ENCODE peak calls at places on chromosome X, in four cellular contexts. J is lung, M is pancreas, C is esophagus muscularis mucosa. L is an unnamed sample.

GRCh38 chrX:112761239-112762207 is 79.1 kb downstream of the AMOT start:
- DNase-seq in J (no peak), M (no peak), C (no peak), L (no peak)

GRCh38 chrX:135625995-135626394 is 87.4 kb upstream of the CT45A1 start:
- DNase-seq in J (no peak), M (no peak), C (no peak), L (no peak)

GRCh38 chrX:26649534-26649933 is 433.6 kb downstream of the MAGEB5 start:
- DNase-seq in J (no peak), M (no peak), C (no peak), L (no peak)

GRCh38 chrX:22742174-22742573 is 257.6 kb upstream of the DDX53 start:
- DNase-seq in J (no peak), M (no peak), C (no peak), L (no peak)

GRCh38 chrX:120426599-120426998 is 42.5 kb downstream of the LAMP2 start:
- DNase-seq in J (no peak), M (no peak), C (no peak), L (no peak)

GRCh38 chrX:108177321-108177990 is 85.9 kb downstream of the ATG4A start:
- DNase-seq in J (no peak), M (no peak), C (no peak), L (no peak)

GRCh38 chrX:68826113-68826980 is 2.5 kb upstream of the EFNB1 start:
- DNase-seq in J (peak), M (no peak), C (peak), L (no peak)

GRCh38 chrX:73390628-73391567 is 56.0 kb upstream of the CDX4 start:
- DNase-seq in J (no peak), M (no peak), C (no peak), L (no peak)

GRCh38 chrX:54358424-54359211 is 772 bp upstream of the WNK3 start:
- DNase-seq in J (peak), M (peak), C (no peak), L (peak)

GRCh38 chrX:45372151-45372550 is 171.5 kb upstream of the DIPK2B start:
- DNase-seq in J (no peak), M (no peak), C (no peak), L (no peak)

GRCh38 chrX:73922856-73923429 is 359.9 kb downstream of the CHIC1 start:
- DNase-seq in J (no peak), M (no peak), C (no peak), L (no peak)

GRCh38 chrX:16610121-16610565 is 39.8 kb upstream of the S100G start:
- DNase-seq in J (no peak), M (no peak), C (no peak), L (no peak)

GRCh38 chrX:140298946-140299345 is 205.9 kb downstream of the SOX3 start:
- DNase-seq in J (no peak), M (no peak), C (no peak), L (no peak)

GRCh38 chrX:103613362-103613761 is 5.6 kb downstream of the TCEAL3 start:
- DNase-seq in J (no peak), M (no peak), C (no peak), L (no peak)

GRCh38 chrX:20409991-20410390 is 143.3 kb upstream of the RPS6KA3 start:
- DNase-seq in J (no peak), M (no peak), C (no peak), L (no peak)

GRCh38 chrX:47145408-47146120 is 543 bp downstream of the RBM10 start:
- DNase-seq in J (no peak), M (no peak), C (no peak), L (peak)

GRCh38 chrX:30590368-30590767 is 12.8 kb upstream of the TASL start:
- DNase-seq in J (no peak), M (no peak), C (no peak), L (no peak)

GRCh38 chrX:50779694-50780093 is 34.3 kb downstream of the SHROOM4 start:
- DNase-seq in J (no peak), M (no peak), C (no peak), L (no peak)

GRCh38 chrX:119393144-119393543 is 6.0 kb upstream of the SLC25A43 start:
- DNase-seq in J (no peak), M (no peak), C (no peak), L (no peak)

GRCh38 chrX:3962511-3963350 is 249.3 kb upstream of the PRKX start:
- DNase-seq in J (no peak), M (no peak), C (no peak), L (no peak)

GRCh38 chrX:144219035-144219434 is 335.2 kb downstream of the UBE2NL start:
- DNase-seq in J (peak), M (peak), C (no peak), L (no peak)

DNA sequence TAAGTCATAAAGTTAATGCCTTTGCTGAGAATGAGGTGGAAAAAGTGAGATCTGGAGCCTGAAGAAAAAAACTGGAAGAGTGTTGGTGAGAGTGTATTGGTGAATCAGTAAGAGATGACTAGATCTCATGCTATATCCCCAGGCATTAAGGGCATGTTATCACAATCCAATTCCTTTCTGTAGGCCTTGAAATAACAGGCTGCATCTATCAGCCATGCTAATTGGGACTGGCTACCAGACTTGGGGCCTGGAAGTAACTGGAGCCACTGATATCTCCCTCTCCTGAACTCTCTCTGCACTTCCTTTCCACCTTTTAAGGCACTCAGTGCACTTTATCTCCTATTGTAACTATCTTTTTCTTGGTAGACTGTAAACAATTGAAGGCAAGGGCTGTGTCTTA is 88.8 kb upstream of the HPRT1 start:
- DNase-seq in J (no peak), M (no peak), C (no peak), L (no peak)
- H3K4me3 ChIP-seq in J (no peak), M (no peak), C (no peak), L (no peak)

GRCh38 chrX:77434949-77435348 is 12.2 kb upstream of the FGF16 start:
- DNase-seq in J (no peak), M (no peak), C (no peak), L (no peak)

GRCh38 chrX:77432998-77433397 is 14.2 kb upstream of the FGF16 start:
- DNase-seq in J (no peak), M (no peak), C (no peak), L (no peak)

GRCh38 chrX:77426811-77427210 is 20.4 kb upstream of the FGF16 start:
- DNase-seq in J (no peak), M (no peak), C (no peak), L (no peak)

GRCh38 chrX:77427586-77427985 is 19.6 kb upstream of the FGF16 start:
- DNase-seq in J (no peak), M (no peak), C (no peak), L (no peak)

DNA sequence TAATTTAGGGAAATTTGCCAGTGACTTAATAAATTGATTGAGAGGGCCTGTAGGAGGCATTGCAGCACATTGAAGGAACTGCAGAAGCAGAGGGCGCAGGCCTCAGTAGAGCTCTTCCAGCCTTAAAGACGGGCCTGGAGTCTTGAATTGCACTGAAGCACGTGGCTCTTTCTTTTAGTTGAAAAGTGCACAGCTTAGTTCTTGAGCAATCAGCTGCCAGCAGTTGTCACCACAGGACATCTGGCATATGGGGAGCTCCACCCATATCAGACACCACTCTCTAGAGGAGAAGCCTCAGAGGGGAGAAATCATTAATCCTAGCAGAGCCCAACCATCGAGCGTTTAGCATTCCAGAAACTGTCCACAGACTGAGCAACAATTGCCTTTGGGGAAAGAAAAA is 16.0 kb upstream of the FGF16 start:
- DNase-seq in J (no peak), M (no peak), C (no peak), L (peak)
- TF ChIP-seq CTCF in J (no peak), M (no peak), C (no peak), L (no peak)

GRCh38 chrX:153922286-153922573 is 3.8 kb downstream of the ARHGAP4 start:
- DNase-seq in J (no peak), M (peak), C (no peak), L (no peak)

GRCh38 chrX:153924149-153924861 is 1.8 kb downstream of the ARHGAP4 start:
- DNase-seq in J (no peak), M (no peak), C (no peak), L (no peak)

GRCh38 chrX:153921511-153922285 is 4.4 kb downstream of the ARHGAP4 start:
- DNase-seq in J (no peak), M (peak), C (no peak), L (peak)

GRCh38 chrX:153921070-153921469 is 5.0 kb downstream of the ARHGAP4 start:
- DNase-seq in J (no peak), M (no peak), C (no peak), L (no peak)

GRCh38 chrX:153922932-153923857 is 2.9 kb downstream of the ARHGAP4 start:
- DNase-seq in J (peak), M (peak), C (no peak), L (peak)
- H3K4me3 ChIP-seq in J (no peak), M (no peak), C (no peak), L (no peak)

GRCh38 chrX:149494844-149495565 is 10.1 kb downstream of the IDS start:
- DNase-seq in J (peak), M (no peak), C (no peak), L (no peak)

GRCh38 chrX:149495573-149496071 is 9.5 kb downstream of the IDS start:
- DNase-seq in J (no peak), M (no peak), C (no peak), L (no peak)

GRCh38 chrX:149491812-149492211 is 13.3 kb downstream of the IDS start:
- DNase-seq in J (no peak), M (no peak), C (no peak), L (no peak)

GRCh38 chrX:149497054-149497453 is 8.1 kb downstream of the IDS start:
- DNase-seq in J (no peak), M (no peak), C (no peak), L (no peak)

DNA sequence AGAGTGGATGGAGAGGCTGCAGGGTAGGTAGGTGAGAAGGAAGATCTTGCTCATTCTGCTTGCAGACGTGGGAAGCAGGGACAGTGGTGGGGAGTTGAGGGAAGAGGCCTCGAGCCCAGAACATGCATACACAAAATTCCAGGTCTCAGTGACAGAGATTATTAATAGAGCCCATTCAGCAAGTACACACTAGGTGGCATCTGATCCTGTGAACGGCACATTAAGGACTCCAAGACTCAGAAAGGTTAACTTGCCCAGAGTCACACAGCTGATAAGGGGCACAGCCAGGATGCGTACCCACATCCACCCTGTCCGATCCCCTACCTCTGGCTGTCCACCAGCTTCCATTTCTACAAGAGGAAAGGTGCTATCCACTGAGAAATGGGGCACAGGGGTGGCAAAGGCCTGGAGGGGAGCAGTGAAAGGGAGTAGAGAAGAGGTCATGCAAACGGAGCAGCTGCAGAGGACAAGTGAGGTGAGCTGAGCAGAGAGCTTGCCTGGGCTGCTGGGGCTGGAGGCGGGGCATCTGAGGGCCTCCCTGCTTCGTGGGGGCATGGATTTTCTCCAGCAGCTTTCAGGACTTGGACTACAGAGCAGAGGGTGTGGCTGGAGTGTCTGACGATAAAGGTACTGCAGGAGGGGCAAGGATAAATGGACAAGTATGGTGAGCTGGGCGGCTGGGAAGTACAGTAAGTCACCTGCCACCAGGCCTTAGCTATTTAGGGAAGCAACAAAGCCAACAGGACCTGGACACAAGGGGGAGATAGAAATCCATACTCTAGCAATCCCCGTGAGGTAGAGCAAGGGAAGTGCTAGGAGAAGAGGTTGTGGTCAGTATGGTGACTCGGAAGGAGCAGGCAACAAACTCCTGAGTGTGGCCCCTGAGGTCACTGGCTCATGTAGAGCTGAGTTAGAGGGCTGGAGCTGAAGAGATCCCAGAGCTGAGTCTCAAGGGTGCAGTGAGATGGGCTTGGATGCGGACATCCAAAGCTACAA is 11.2 kb downstream of the IDS start:
- DNase-seq in J (no peak), M (no peak), C (no peak), L (peak)
- TF ChIP-seq CTCF in J (no peak), M (no peak), C (no peak), L (no peak)

GRCh38 chrX:71095971-71096701 is 485 bp downstream of the FOXO4 start:
- DNase-seq in J (peak), M (peak), C (no peak), L (no peak)
- H3K4me3 ChIP-seq in J (peak), M (peak), C (peak), L (peak)

GRCh38 chrX:12701625-12702024 is 89.6 kb upstream of the PRPS2 start:
- DNase-seq in J (peak), M (peak), C (no peak), L (no peak)
- TF ChIP-seq CTCF in J (peak), M (peak), C (peak), L (no peak)

DNA sequence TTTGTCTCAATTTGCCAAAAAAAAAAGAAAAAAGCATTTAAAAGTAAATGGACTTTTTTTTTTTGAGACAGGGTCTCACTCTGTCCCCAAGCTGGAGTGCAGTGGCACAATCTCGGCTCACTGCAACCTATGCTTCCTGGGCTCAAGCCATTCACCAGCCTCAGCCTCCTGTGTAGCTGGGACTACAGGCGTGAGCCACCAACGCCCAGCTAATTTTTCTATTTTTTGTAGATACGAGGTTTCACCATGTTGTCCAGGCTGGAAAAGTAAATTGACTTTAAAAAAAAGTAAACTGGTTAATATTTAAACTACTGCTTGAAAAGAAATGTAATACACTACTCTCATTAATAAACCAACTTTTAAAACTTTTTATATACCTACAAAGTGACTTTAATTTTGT is 5.9 kb downstream of the AIFM1 start:
- DNase-seq in J (no peak), M (no peak), C (no peak), L (no peak)
- H3K4me3 ChIP-seq in J (no peak), M (no peak), C (no peak), L (no peak)

DNA sequence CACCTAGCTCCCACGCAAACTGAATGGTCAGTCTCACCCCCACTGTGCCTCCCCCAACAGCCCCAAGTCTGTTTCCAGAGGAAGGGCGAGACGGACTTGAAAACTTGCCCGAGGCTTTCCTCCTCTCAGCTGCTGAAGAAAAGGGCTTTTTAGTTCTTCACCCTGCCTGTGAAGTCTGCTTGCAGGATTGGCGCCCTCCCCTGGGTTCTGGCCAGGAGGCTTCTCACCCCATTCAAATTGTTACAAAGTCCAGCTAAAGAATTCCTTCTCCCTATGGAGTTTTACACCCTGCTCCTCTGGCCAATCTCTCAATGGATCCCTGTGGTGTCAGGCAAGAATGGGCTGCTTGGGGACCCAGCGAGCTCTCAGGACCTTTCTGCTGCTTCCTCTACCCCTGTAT is 241.0 kb downstream of the AFF2 start:
- DNase-seq in J (no peak), M (no peak), C (no peak), L (no peak)
- TF ChIP-seq CTCF in J (no peak), M (no peak), C (no peak), L (no peak)